ENCODE peak calls at places on chromosomes 13 and 19, in eight cellular contexts. I, V, Z, G, E, A, J and S are unnamed samples.

GRCh38 chr19:33440682-33441081 is 67.2 kb downstream of the CEBPG start:
- DNase-seq in I (no peak), V (no peak), Z (no peak), G (no peak), E (no peak), A (peak; percentile 7), J (no peak), S (no peak)

GRCh38 chr19:55253842-55254624 is 4.8 kb downstream of the PPP6R1 start:
- DNase-seq in I (no peak), V (no peak), Z (no peak), G (no peak), E (peak; percentile 82), A (no peak), J (no peak), S (no peak)

GRCh38 chr13:101262306-101262705 is 154.0 kb downstream of the NALCN start:
- DNase-seq in I (no peak), V (no peak), Z (no peak), G (no peak), E (no peak), A (no peak), J (no peak), S (no peak)

GRCh38 chr13:32059511-32059984 is 28.0 kb downstream of the FRY start:
- DNase-seq in I (peak; percentile 16), V (no peak), Z (no peak), G (no peak), E (no peak), A (no peak), J (no peak), S (no peak)

GRCh38 chr13:95552539-95553270 is at the start of gene CLDN10:
- DNase-seq in I (no peak), V (no peak), Z (no peak), G (no peak), E (no peak), A (no peak), J (no peak), S (no peak)

GRCh38 chr13:33228645-33229445 is 56.7 kb downstream of the STARD13 start:
- DNase-seq in I (peak; percentile 53), V (peak; percentile 88), Z (peak; percentile 72), G (no peak), E (peak; percentile 24), A (no peak), J (no peak), S (peak; percentile 63)

GRCh38 chr13:101058841-101059240 is 357.5 kb downstream of the NALCN start:
- DNase-seq in I (no peak), V (no peak), Z (no peak), G (no peak), E (no peak), A (no peak), J (no peak), S (no peak)

GRCh38 chr13:26518433-26519084 is 38.9 kb upstream of the WASF3 start:
- DNase-seq in I (no peak), V (no peak), Z (no peak), G (no peak), E (no peak), A (no peak), J (no peak), S (no peak)

GRCh38 chr19:13428352-13428751 is 77.9 kb downstream of the CACNA1A start:
- DNase-seq in I (no peak), V (peak; percentile 40), Z (peak; percentile 38), G (peak; percentile 4), E (no peak), A (no peak), J (no peak), S (peak; percentile 44)

GRCh38 chr13:42735011-42735410 is 46.4 kb upstream of the FAM216B start:
- DNase-seq in I (no peak), V (no peak), Z (no peak), G (no peak), E (no peak), A (no peak), J (no peak), S (no peak)

GRCh38 chr19:17739121-17739875 is 12.0 kb upstream of the FCHO1 start:
- DNase-seq in I (no peak), V (no peak), Z (peak; percentile 42), G (no peak), E (peak; percentile 72), A (peak; percentile 40), J (no peak), S (peak; percentile 40)

GRCh38 chr13:46622918-46623256 is 69.9 kb downstream of the LRCH1 start:
- DNase-seq in I (peak; percentile 73), V (peak; percentile 92), Z (peak; percentile 83), G (peak; percentile 63), E (no peak), A (peak; percentile 24), J (no peak), S (peak; percentile 82)

GRCh38 chr19:29812881-29813275 is 1.1 kb downstream of the CCNE1 start:
- DNase-seq in I (no peak), V (no peak), Z (no peak), G (no peak), E (no peak), A (no peak), J (no peak), S (no peak)

DNA sequence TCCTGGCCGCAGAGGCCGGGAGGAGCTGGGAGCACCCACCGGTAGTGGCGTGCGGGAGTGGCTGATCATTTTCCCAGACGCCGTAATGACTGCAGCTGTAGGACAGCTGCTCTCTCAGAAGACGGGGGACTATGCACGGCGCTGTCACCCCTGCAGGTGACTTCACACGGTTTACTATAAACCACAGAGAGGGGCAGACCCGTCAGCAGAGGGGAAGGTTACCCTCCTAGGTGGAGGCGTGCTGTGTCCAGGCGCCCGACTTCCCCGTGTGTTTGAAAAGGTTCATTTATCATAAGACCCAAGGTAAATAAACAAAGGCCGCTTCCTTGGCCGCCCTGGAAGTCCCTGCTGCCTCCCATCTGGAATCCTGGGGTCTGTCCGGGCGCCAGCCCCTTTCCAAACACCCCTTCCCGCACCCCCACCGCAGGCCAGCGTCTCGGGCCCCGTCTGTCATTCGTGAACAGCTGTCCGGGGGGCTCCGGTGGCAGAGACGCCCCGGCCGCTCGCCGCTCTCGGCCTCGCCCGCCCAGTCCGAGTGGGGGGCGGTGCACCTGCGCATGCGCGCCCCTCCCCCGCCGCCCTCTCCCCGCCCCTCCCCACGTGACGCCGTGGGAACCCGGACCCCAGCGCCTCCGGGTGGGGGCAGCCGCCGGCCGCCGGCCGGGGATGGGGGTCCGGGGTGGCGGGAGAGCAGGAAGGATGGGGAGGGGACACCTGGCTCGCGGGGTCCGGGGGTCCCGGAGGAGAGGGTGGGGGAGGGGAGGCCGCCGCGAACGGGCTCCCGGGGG is 915 bp downstream of the SHC2 start:
- DNase-seq in I (peak; percentile 92), V (no peak), Z (peak; percentile 18), G (peak; percentile 31), E (no peak), A (peak; percentile 76), J (peak; percentile 45), S (peak; percentile 15)
- TF ChIP-seq CTCF in I (peak; percentile 3), V (no peak), Z (no peak), G (no peak), E (no peak), A (no peak), J (no peak), S (no peak)

GRCh38 chr19:2288743-2289713 is 7.1 kb upstream of the PEAK3 start:
- DNase-seq in I (no peak), V (no peak), Z (no peak), G (no peak), E (peak; percentile 54), A (no peak), J (no peak), S (no peak)

GRCh38 chr19:2289714-2290435 is 7.9 kb upstream of the PEAK3 start:
- DNase-seq in I (no peak), V (no peak), Z (no peak), G (no peak), E (peak; percentile 95), A (peak; percentile 42), J (peak; percentile 44), S (no peak)

GRCh38 chr19:2288010-2288742 is 6.2 kb upstream of the PEAK3 start:
- DNase-seq in I (no peak), V (no peak), Z (no peak), G (no peak), E (no peak), A (no peak), J (no peak), S (no peak)

GRCh38 chr19:2291185-2291751 is 9.3 kb upstream of the PEAK3 start:
- DNase-seq in I (no peak), V (no peak), Z (no peak), G (no peak), E (no peak), A (no peak), J (no peak), S (no peak)

DNA sequence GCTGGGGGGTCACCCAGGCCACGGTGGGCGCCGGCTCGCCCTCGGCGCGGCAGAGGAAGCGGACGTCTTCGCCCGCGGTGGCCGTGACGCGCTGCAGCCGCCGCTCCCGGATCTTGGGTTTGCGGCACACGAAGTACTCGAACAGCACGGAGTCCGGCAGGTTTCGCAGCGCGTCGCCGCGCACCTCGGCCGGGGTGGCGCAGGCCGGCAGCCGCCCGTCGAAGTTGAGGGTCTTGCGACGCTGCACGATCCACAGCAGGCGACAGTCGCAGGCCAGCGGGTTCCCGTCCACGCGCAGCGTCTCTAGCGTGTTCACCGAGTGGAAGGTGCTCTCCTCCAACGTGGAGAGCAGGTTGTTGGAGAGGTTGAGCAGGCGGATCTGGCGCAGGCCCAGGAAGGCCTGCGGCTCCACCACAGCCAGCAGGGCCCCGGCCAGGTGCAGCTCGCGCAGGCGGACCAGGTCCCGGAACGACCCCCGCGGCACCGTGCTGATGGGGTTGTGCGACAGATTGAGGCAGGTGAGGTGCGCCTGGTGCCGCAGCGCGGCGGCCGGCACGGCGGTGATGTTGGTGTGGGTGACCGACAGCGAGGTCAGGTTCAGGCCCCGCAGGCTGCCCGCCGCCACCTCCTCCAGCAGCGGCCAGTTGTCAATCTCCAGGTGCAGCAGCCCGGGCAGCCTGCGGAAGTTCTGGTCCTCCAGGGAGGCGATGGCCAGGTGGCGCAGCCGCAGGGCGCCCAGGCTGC is 8.6 kb upstream of the PEAK3 start:
- DNase-seq in I (no peak), V (no peak), Z (no peak), G (no peak), E (no peak), A (no peak), J (no peak), S (no peak)
- H3K4me3 ChIP-seq in I (no peak overlapping the region), V (no peak overlapping the region), Z (no peak overlapping the region), G (peak overlapping the region; percentile 52), E (peak overlapping the region; percentile 92), A (peak overlapping the region; percentile 59), J (peak overlapping the region; percentile 34), S (no peak overlapping the region)

DNA sequence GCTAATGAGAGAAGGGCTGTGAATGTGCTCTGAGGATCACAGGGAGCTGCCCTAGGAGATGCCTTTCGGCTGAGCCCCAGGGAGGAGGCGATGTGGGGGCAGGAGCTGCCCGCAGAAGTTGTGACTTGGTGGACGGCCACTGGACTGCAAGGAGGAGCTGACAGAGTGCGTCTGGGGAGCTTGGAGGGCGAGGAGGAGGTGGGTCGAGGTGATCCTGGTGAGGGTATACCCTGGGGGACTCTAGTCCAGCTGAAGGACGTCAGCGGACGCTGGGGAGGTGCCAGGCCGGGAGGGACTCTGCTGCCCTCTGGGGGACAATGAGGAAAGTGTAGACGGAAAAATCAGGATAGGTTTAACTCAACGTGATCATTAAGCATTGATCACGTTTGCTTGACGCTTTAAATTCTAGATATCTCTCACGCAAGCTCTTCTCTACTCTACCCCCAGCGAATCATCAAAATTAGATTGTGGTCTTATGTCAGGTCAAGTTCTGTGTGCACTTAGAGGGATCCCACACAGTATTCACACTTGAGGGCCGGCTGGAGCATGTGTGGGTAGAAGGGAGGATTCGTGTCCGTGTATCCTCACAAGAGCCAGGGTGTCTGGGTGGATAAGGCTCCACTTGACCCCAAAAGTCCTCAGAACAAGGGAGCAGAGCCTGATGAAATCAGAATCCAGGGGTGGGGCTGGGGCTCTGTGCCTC is 3.3 kb upstream of the CEACAM7 start:
- DNase-seq in I (no peak), V (peak; percentile 7), Z (peak; percentile 14), G (no peak), E (peak; percentile 36), A (no peak), J (no peak), S (peak; percentile 18)
- TF ChIP-seq CTCF in I (no peak), V (peak; percentile 56), Z (peak; percentile 68), G (no peak), E (peak; percentile 58), A (peak; percentile 29), J (no peak), S (peak; percentile 68)

GRCh38 chr19:3708207-3708931 is at the start of gene TJP3:
- DNase-seq in I (peak; percentile 72), V (no peak), Z (no peak), G (no peak), E (peak; percentile 34), A (no peak), J (peak; percentile 80), S (peak; percentile 36)
- H3K4me3 ChIP-seq in I (peak within 1 kb of the TSS; percentile 26), V (no peak within 1 kb of the TSS), Z (no peak within 1 kb of the TSS), G (no peak within 1 kb of the TSS), E (no peak within 1 kb of the TSS), A (no peak within 1 kb of the TSS), J (peak within 1 kb of the TSS; percentile 32), S (no peak within 1 kb of the TSS)